ENCODE peak calls at places on chromosomes 16 and 17, in seven cellular contexts. O is SK-N-SH, U is GM12878, R is HCT116, L is K562, T is H1, E is HepG2. B is an unnamed sample.

GRCh38 chr16:56347166-56347565 is 78.2 kb downstream of the AMFR start:
- DNase-seq in O (no peak), U (no peak), R (no peak), L (no peak), T (no peak), E (no peak), B (no peak)

GRCh38 chr17:49959183-49959935 is 9.6 kb upstream of the DLX4 start:
- DNase-seq in O (no peak), U (no peak), R (peak; percentile 26), L (no peak), T (no peak), E (no peak), B (peak; percentile 76)

GRCh38 chr16:81469183-81469677 is 24.6 kb downstream of the CMIP start:
- DNase-seq in O (no peak), U (no peak), R (no peak), L (peak; percentile 58), T (no peak), E (no peak), B (no peak)

GRCh38 chr16:29734826-29735225 is 11.0 kb downstream of the C16orf54 start:
- DNase-seq in O (no peak), U (no peak), R (no peak), L (no peak), T (no peak), E (no peak), B (no peak)

GRCh38 chr16:17412221-17412620 is 58.5 kb downstream of the XYLT1 start:
- DNase-seq in O (no peak), U (no peak), R (no peak), L (no peak), T (no peak), E (no peak), B (no peak)

GRCh38 chr17:77571562-77571981 is 386.9 kb upstream of the TNRC6C start:
- DNase-seq in O (peak; percentile 61), U (no peak), R (no peak), L (peak; percentile 54), T (no peak), E (no peak), B (no peak)

GRCh38 chr17:81018044-81018802 is 16.7 kb upstream of the BAIAP2 start:
- DNase-seq in O (no peak), U (peak; percentile 4), R (no peak), L (peak; percentile 88), T (no peak), E (no peak), B (no peak)

GRCh38 chr17:56317351-56318208 is 164.3 kb downstream of the ANKFN1 start:
- DNase-seq in O (no peak), U (no peak), R (no peak), L (no peak), T (no peak), E (no peak), B (no peak)

GRCh38 chr17:36777118-36777517 is 160.2 kb upstream of the LHX1 start:
- DNase-seq in O (no peak), U (no peak), R (no peak), L (peak; percentile 30), T (no peak), E (no peak), B (peak; percentile 49)

GRCh38 chr17:19409509-19409908 is 1.5 kb upstream of the RNF112 start:
- DNase-seq in O (no peak), U (no peak), R (peak; percentile 64), L (no peak), T (no peak), E (no peak), B (no peak)

GRCh38 chr16:55949518-55949917 is 74.3 kb upstream of the CES5A start:
- DNase-seq in O (no peak), U (no peak), R (no peak), L (no peak), T (no peak), E (no peak), B (no peak)

GRCh38 chr17:76691379-76692191 is 19.2 kb downstream of the MXRA7 start:
- DNase-seq in O (no peak), U (no peak), R (no peak), L (no peak), T (no peak), E (peak; percentile 86), B (no peak)

GRCh38 chr17:76843703-76844484 is 24.3 kb upstream of the MGAT5B start:
- DNase-seq in O (peak; percentile 59), U (no peak), R (no peak), L (peak; percentile 35), T (no peak), E (no peak), B (no peak)

GRCh38 chr17:60577147-60577925 is 22.7 kb upstream of the PPM1D start:
- DNase-seq in O (peak; percentile 33), U (peak; percentile 30), R (no peak), L (peak; percentile 26), T (no peak), E (peak; percentile 17), B (peak; percentile 48)

GRCh38 chr16:67470314-67470713 is 10.6 kb downstream of the ATP6V0D1 start:
- DNase-seq in O (peak; percentile 61), U (no peak), R (no peak), L (no peak), T (no peak), E (no peak), B (no peak)

GRCh38 chr17:9266031-9266680 is 244.8 kb downstream of the NTN1 start:
- DNase-seq in O (no peak), U (no peak), R (no peak), L (no peak), T (no peak), E (no peak), B (no peak)

GRCh38 chr16:31043898-31044481 is 10.6 kb downstream of the STX4 start:
- DNase-seq in O (no peak), U (no peak), R (no peak), L (no peak), T (no peak), E (no peak), B (no peak)

GRCh38 chr16:85673529-85674417 is 15.0 kb downstream of the GINS2 start:
- DNase-seq in O (peak; percentile 78), U (no peak), R (no peak), L (no peak), T (no peak), E (no peak), B (no peak)

GRCh38 chr16:85674418-85674755 is 14.4 kb downstream of the GINS2 start:
- DNase-seq in O (no peak), U (no peak), R (no peak), L (no peak), T (no peak), E (no peak), B (no peak)

GRCh38 chr16:85676466-85676865 is 12.3 kb downstream of the GINS2 start:
- DNase-seq in O (no peak), U (no peak), R (no peak), L (no peak), T (no peak), E (no peak), B (no peak)

GRCh38 chr16:85674828-85675227 is 13.9 kb downstream of the GINS2 start:
- DNase-seq in O (no peak), U (no peak), R (no peak), L (no peak), T (no peak), E (no peak), B (no peak)

GRCh38 chr16:85675528-85675927 is 13.2 kb downstream of the GINS2 start:
- DNase-seq in O (no peak), U (no peak), R (no peak), L (peak; percentile 44), T (no peak), E (peak; percentile 38), B (peak; percentile 86)
- TF ChIP-seq JUND in O (no peak), U (no peak), R (no peak), L (no peak), T (no peak), E (no peak), B (no peak)

DNA sequence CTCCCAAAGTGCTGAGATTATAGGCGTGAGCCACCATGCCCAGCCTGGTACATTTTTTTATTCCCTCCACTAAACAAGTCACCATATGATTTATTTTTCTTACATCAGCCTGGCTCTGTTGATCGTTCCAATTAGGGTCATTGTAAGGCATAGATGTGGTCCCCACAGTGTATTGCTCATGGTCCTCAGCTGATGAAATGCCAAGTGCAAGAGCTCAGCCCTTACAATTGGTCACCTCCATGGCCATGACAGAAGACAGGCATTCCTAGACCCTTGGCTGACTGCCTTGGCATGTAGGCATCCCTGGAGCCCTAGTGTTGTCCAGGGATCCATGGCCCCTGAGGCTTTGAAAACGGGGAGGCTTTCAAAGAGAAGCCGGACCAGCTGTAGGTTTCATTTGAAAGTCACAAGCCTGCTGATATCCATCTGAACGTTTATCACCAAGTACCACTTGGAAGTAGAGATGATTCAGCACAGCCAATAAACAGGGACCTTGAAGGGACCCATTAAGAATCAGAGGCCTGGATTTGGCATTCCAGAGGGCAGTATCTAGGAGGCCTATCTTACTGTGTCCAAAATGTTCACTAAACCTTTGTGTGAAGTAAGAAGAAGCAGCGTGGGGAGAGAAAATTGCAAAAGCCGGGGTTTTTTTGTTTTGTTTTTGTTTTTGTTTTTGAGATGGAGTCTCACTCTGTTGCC is 20.6 kb upstream of the PRKCA start:
- DNase-seq in O (no peak), U (no peak), R (no peak), L (no peak), T (no peak), E (no peak), B (no peak)
- TF ChIP-seq JUND in O (no peak), U (no peak), R (no peak), L (peak; percentile 39), T (no peak), E (no peak), B (no peak)

DNA sequence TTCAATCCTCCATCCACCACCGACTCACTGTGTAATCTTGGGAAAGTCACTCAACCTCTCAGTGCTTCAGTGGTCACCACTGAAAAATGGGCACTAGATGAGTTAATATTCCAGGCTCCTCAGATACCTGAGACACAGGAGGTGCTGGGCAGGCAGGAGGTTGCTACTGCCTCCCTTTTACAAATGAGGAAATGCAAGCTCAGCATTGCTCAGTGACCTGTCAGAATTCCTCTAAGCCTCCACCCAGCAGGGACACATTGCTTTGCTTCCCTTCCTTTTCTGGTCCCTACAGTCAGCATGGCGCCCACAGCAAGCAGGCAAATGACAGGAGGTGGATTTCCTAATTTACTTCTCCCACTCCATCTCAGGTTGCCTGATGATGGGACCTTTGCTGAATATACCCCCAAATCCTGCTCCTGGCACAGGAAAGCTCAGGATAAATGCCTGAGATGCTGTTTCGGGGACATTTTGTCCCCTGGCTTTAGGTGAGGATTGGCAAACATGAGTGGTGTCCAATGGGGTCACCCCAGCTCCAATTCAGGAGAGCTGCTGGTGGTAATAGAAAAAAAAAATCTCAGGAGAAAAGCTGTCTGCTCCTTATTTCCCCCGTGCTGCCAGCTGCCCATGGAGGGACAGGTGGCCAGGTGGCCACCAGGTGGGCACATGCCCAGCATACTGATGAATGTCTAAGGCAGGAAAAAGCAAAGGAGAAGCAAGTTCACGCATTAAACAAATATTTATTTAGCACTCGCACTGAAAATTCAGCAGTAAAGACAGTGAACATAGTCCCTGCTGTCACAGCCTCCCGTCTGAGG is 5.0 kb upstream of the KRT13 start:
- DNase-seq in O (no peak), U (no peak), R (no peak), L (peak; percentile 38), T (no peak), E (no peak), B (no peak)
- TF ChIP-seq JUND in O (no peak), U (no peak), R (no peak), L (no peak), T (no peak), E (no peak), B (no peak)

GRCh38 chr17:70984873-70985272 is 815.5 kb downstream of the KCNJ2 start:
- DNase-seq in O (no peak), U (no peak), R (no peak), L (no peak), T (no peak), E (no peak), B (no peak)

GRCh38 chr17:70987867-70988340 is 818.6 kb downstream of the KCNJ2 start:
- DNase-seq in O (no peak), U (peak; percentile 4), R (no peak), L (no peak), T (no peak), E (no peak), B (no peak)

GRCh38 chr17:70989301-70989700 is 820.0 kb downstream of the KCNJ2 start:
- DNase-seq in O (no peak), U (no peak), R (no peak), L (no peak), T (no peak), E (no peak), B (no peak)
- TF ChIP-seq JUND in O (no peak), U (no peak), R (no peak), L (no peak), T (no peak), E (no peak), B (no peak)